ENCODE peak calls at places on chromosomes 7 and 10, in ten cellular contexts. B is breast epithelium, N is thyroid gland, U is heart left ventricle, M is spleen, L is transverse colon, S is body of pancreas, W is endothelial cell of umbilical vein, J is tibial nerve, O is esophagus squamous epithelium. Y is an unnamed sample. For H3K36me3, the result is how much of the 10 kb centered on the place peaks cover.

GRCh38 chr7:4189151-4189570 is 492.9 kb upstream of the FOXK1 start:
- DNase-seq in B (peak), N (peak), U (peak), M (no peak), L (peak), S (peak), W (no peak), J (peak), O (no peak), Y (peak)

GRCh38 chr10:97490592-97490991 is 7.6 kb downstream of the MMS19 start:
- DNase-seq in B (no peak), N (peak), U (peak), M (no peak), L (no peak), S (no peak), W (peak), J (no peak), O (no peak), Y (no peak)

GRCh38 chr10:28302012-28302667 is 724 bp downstream of the MPP7 start:
- DNase-seq in B (no peak), N (peak), U (no peak), M (no peak), L (peak), S (peak), W (peak), J (peak), O (no peak), Y (no peak)

GRCh38 chr7:43522406-43523156 is 60.3 kb upstream of the STK17A start:
- DNase-seq in B (no peak), N (no peak), U (no peak), M (no peak), L (no peak), S (no peak), W (no peak), J (no peak), O (no peak), Y (no peak)

GRCh38 chr10:51074238-51075028 is at the start of gene PRKG1:
- DNase-seq in B (peak), N (peak), U (peak), M (peak), L (peak), S (peak), W (peak), J (peak), O (no peak), Y (peak)

GRCh38 chr7:40263752-40264390 is 129.1 kb downstream of the SUGCT start:
- DNase-seq in B (no peak), N (no peak), U (no peak), M (no peak), L (no peak), S (no peak), W (no peak), J (no peak), O (no peak), Y (no peak)

GRCh38 chr10:24685958-24686540 is 37.6 kb downstream of the ARHGAP21 start:
- DNase-seq in B (no peak), N (no peak), U (no peak), M (no peak), L (no peak), S (no peak), W (peak), J (no peak), O (no peak), Y (no peak)

GRCh38 chr7:94382746-94383145 is 11.9 kb upstream of the COL1A2 start:
- DNase-seq in B (no peak), N (no peak), U (no peak), M (no peak), L (no peak), S (no peak), W (no peak), J (no peak), O (no peak), Y (no peak)

GRCh38 chr10:101774589-101775272 is 1.2 kb downstream of the FGF8 start:
- DNase-seq in B (no peak), N (no peak), U (no peak), M (no peak), L (no peak), S (no peak), W (no peak), J (no peak), O (no peak), Y (no peak)

DNA sequence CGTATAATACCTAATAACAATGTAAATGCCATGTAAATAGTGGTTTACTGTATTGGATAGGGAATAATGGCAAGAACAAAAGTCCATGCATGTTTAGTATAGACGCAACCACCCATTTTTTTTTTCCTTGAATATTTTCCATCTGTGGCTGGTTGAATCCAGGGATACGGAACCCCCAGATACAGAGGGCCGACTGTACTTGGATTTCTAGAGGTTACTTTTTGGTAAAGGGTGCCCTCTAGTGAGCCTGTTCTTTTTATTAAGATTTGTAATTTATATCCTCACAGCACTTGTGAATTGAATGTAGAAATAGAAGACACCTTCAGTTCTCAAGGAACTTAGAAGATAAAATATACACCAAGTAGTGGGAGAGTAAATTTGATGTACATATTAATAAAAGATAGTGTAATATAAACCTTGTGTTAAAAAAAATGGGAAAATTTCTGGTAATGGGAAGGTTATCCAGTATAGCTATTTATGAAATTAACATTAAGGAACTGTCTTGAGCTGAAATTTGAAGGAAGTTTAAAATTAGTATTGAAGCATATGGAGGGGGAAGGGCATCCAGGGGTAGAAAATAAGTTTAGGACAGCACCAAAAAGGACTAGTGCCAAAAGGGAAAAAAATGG is 32.0 kb downstream of the EXOC6 start:
- DNase-seq in B (no peak), N (no peak), U (no peak), M (no peak), L (no peak), S (no peak), W (peak), J (peak), O (no peak), Y (no peak)
- H3K4me3 ChIP-seq in B (no peak), N (no peak), U (no peak), M (no peak), L (no peak), S (no peak), W (no peak), J (no peak), O (no peak), Y (no peak)

GRCh38 chr7:65974191-65974801 is 7.7 kb downstream of the GUSB start:
- DNase-seq in B (peak), N (no peak), U (no peak), M (peak), L (no peak), S (peak), W (no peak), J (no peak), O (no peak), Y (no peak)

GRCh38 chr7:65967361-65968155 is 14.5 kb downstream of the GUSB start:
- DNase-seq in B (no peak), N (no peak), U (no peak), M (peak), L (no peak), S (no peak), W (no peak), J (no peak), O (no peak), Y (no peak)

GRCh38 chr7:65972976-65973375 is 9.0 kb downstream of the GUSB start:
- DNase-seq in B (peak), N (no peak), U (no peak), M (peak), L (no peak), S (no peak), W (no peak), J (no peak), O (no peak), Y (peak)

GRCh38 chr7:65968256-65969185 is 13.5 kb downstream of the GUSB start:
- DNase-seq in B (no peak), N (no peak), U (no peak), M (peak), L (no peak), S (no peak), W (no peak), J (no peak), O (no peak), Y (no peak)

GRCh38 chr7:65971021-65971420 is 11.0 kb downstream of the GUSB start:
- DNase-seq in B (no peak), N (no peak), U (no peak), M (peak), L (no peak), S (no peak), W (no peak), J (no peak), O (no peak), Y (no peak)
- H3K36me3 ChIP-seq in B (under half), N (half or more), U (half or more), M (under half), L (under half), S (under half), W (under half), J (under half), O (half or more), Y (under half)

GRCh38 chr10:104309980-104310978 is 28.0 kb downstream of the ITPRIP start:
- DNase-seq in B (no peak), N (no peak), U (peak), M (no peak), L (no peak), S (peak), W (peak), J (peak), O (no peak), Y (peak)
- TF ChIP-seq POLR2A in B (no peak), N (no peak), U (peak), M (no peak), L (no peak), S (no peak), W (no peak), J (no peak), O (no peak), Y (no peak)

GRCh38 chr7:103447073-103447960 is 1.3 kb upstream of the SLC26A5 start:
- DNase-seq in B (no peak), N (peak), U (no peak), M (no peak), L (peak), S (peak), W (peak), J (peak), O (no peak), Y (no peak)

GRCh38 chr7:103445228-103446020 is 583 bp downstream of the SLC26A5 start:
- DNase-seq in B (no peak), N (peak), U (peak), M (no peak), L (no peak), S (no peak), W (peak), J (no peak), O (no peak), Y (no peak)

DNA sequence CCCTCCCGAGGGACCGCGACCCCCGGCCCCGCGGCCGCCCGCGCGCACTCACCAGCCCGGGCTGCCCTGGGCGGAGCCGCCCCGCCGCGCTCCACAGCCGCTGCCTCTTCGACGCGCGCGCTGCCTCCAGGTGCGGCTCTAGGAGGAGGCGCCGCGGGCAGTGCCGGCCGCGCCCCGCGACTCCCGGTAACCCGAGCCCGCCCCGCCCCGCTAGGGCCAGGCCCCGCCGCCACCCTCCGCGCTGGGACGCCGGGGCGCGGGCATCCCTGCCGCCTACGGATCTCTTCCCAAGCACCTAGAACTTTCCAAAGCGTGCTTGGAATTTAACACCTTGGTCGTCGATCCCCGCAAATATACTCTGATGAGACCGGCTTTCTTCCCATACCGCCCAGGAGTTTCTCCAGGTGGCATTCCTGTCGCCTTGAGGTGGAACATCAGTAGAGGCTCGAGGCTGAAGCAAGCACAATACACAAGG is at the start of gene SLC26A5:
- DNase-seq in B (no peak), N (peak), U (no peak), M (peak), L (peak), S (peak), W (no peak), J (no peak), O (no peak), Y (no peak)
- H3K4me3 ChIP-seq in B (peak), N (no peak), U (peak), M (peak), L (peak), S (no peak), W (peak), J (peak), O (peak), Y (peak)

GRCh38 chr7:126368-126767 is 66.0 kb upstream of the FAM20C start:
- DNase-seq in B (no peak), N (no peak), U (no peak), M (no peak), L (no peak), S (no peak), W (no peak), J (no peak), O (no peak), Y (no peak)
- H3K36me3 ChIP-seq in B (under half), N (under half), U (under half), M (under half), L (under half), S (under half), W (under half), J (under half), O (under half), Y (under half)

GRCh38 chr7:156948361-156948760 is 1.2 kb upstream of the NOM1 start:
- DNase-seq in B (no peak), N (no peak), U (no peak), M (no peak), L (no peak), S (no peak), W (no peak), J (no peak), O (no peak), Y (no peak)

GRCh38 chr7:156947120-156947843 is 2.2 kb upstream of the NOM1 start:
- DNase-seq in B (no peak), N (no peak), U (no peak), M (no peak), L (no peak), S (peak), W (no peak), J (no peak), O (no peak), Y (no peak)

GRCh38 chr7:156944876-156945275 is 4.6 kb upstream of the NOM1 start:
- DNase-seq in B (peak), N (no peak), U (no peak), M (no peak), L (no peak), S (no peak), W (no peak), J (no peak), O (no peak), Y (no peak)

GRCh38 chr7:156950381-156950858 is 908 bp downstream of the NOM1 start:
- DNase-seq in B (no peak), N (no peak), U (no peak), M (no peak), L (no peak), S (no peak), W (no peak), J (no peak), O (no peak), Y (no peak)

DNA sequence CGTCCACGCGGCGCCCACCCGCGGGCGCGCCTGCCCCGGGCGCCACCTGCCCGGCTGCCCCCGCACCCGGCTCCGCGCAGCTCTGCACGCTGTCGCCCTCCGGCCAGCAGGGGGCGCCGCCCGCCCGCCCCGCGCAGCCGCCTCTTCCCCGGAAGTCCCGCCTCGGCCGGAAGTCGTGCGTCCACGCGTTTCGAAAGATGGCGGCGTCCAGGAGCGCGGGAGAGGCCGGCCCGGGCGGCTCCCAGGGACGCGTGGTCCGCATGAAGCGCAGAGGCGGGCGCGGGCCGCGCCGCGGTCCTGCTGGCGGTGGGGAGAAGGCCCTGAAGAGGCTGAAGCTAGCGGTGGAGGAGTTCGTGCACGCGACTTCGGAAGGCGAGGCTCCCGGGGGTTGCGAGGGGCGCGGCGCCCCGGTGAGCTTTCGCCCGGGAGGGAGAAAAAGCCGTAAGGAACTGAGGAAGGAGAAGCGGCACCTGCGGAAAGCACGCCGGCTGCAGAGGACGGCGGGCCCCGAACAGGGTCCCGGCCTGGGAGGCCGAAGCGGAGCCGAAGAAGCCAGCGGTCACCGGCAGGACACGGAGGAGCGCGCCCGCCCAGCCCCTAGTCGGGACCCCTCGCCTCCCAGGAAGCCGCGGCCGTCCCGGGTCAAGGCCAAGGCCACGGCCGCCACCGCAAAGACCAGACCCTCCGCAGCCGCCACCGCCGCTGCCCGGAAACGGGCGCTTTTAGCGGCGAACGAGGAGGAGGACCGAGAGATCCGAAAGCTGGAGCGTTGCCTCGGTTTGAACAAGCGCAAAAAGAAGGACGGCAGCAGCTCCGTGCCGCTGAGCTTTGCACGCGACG is at the start of gene NOM1:
- DNase-seq in B (peak), N (peak), U (peak), M (peak), L (peak), S (peak), W (peak), J (peak), O (peak), Y (peak)
- TF ChIP-seq POLR2A in B (no peak), N (peak), U (peak), M (peak), L (peak), S (peak), W (peak), J (peak), O (peak), Y (peak)

GRCh38 chr7:41956712-41957111 is 253.8 kb upstream of the INHBA start:
- DNase-seq in B (no peak), N (peak), U (no peak), M (no peak), L (no peak), S (no peak), W (no peak), J (no peak), O (no peak), Y (no peak)
- H3K4me3 ChIP-seq in B (peak), N (no peak), U (no peak), M (no peak), L (no peak), S (no peak), W (no peak), J (no peak), O (peak), Y (no peak)

DNA sequence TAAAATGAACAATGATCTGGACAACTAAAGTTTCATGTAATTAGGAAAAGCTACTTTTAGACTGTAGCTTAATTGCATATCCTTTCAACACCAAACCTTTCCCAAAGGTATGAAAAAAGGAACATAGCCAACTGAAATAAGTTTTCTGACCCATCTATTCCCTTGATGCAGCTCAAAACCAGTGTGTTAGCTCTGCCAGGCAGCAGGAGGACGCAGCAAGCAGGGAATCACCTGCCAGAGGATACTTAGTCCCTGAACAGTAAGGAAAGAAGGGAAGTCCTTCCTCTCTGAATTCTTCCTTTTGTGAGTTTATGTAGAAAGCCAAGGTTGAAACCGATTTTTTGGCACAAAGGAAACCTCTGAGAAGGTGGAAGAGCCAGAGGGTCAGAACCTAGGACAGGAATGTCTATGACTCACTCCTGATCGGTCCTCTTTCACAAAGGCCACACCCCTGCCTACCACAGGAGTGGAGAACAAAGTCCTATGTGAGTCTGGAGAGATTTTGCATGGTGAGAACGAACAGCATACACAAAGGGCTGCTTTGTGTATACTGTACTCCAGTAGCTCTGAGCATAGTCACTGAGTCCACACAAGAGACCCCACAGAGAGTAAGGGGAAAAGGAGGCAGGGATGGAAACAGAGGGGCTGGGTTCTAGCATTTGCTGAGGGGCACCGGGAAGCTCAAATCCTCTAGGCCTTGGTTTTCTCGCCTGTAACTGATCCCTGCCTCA is 68.8 kb upstream of the GSDME start:
- DNase-seq in B (no peak), N (peak), U (no peak), M (no peak), L (peak), S (peak), W (peak), J (no peak), O (no peak), Y (no peak)
- H3K36me3 ChIP-seq in B (under half), N (under half), U (under half), M (under half), L (under half), S (under half), W (under half), J (under half), O (under half), Y (under half)